ENCODE peak calls at places on chromosomes 3 and 15, in nine cellular contexts. J is transverse colon, R is Peyer's patch, V is body of pancreas, A is uterus, L is adrenal gland, X is breast epithelium, Q is heart left ventricle, U is K562. S is an unnamed sample.

GRCh38 chr3:53030864-53031445 is 14.9 kb downstream of the SFMBT1 start:
- DNase-seq in V (no peak), Q (no peak), J (peak; percentile 48), R (peak; percentile 46), A (no peak), X (no peak), U (no peak), L (no peak), S (no peak)

GRCh38 chr15:40424483-40425115 is 16.2 kb upstream of the BAHD1 start:
- DNase-seq in J (no peak), Q (no peak), X (no peak), U (no peak), A (no peak), V (no peak), L (no peak), R (no peak), S (no peak)

GRCh38 chr3:53045784-53046170 is at the start of gene SFMBT1:
- DNase-seq in A (peak; percentile 57), X (peak; percentile 31), R (peak; percentile 65), L (peak; percentile 75), J (peak; percentile 77), U (peak; percentile 89), Q (peak; percentile 76), V (peak; percentile 71), S (peak; percentile 78)

GRCh38 chr15:42171122-42171521 is 14.7 kb upstream of the PLA2G4F start:
- DNase-seq in R (no peak), U (no peak), Q (no peak), X (no peak), J (no peak), L (no peak), A (no peak), V (no peak), S (no peak)

GRCh38 chr3:72159487-72159886 is 374.5 kb upstream of the PROK2 start:
- DNase-seq in L (no peak), J (no peak), Q (no peak), X (no peak), R (no peak), V (no peak), A (no peak), U (no peak), S (no peak)

GRCh38 chr3:131386429-131386926 is 4.9 kb downstream of the NUDT16 start:
- DNase-seq in V (no peak), A (peak; percentile 57), J (peak; percentile 79), X (peak; percentile 43), Q (peak; percentile 82), L (peak; percentile 42), R (no peak), U (no peak), S (peak; percentile 78)

GRCh38 chr3:59563966-59564365 is 514.1 kb upstream of the CFAP20DC start:
- DNase-seq in V (no peak), U (no peak), R (no peak), A (no peak), J (no peak), L (no peak), Q (no peak), X (no peak), S (no peak)

GRCh38 chr15:60373745-60374144 is 24.0 kb downstream of the ANXA2 start:
- DNase-seq in R (no peak), A (no peak), J (no peak), L (no peak), X (no peak), U (no peak), Q (no peak), V (no peak), S (no peak)

GRCh38 chr3:194346621-194347020 is 4.5 kb downstream of the CPN2 start:
- DNase-seq in X (no peak), A (no peak), U (no peak), J (no peak), R (no peak), L (no peak), Q (no peak), V (no peak), S (no peak)

GRCh38 chr3:21729888-21730459 is 21.0 kb downstream of the ZNF385D start:
- DNase-seq in A (no peak), R (no peak), U (no peak), L (no peak), J (no peak), X (no peak), Q (no peak), V (no peak), S (no peak)

GRCh38 chr3:396293-396692 is 199.7 kb downstream of the CHL1 start:
- DNase-seq in U (no peak), Q (no peak), X (no peak), V (no peak), L (no peak), J (no peak), R (no peak), A (no peak), S (no peak)

GRCh38 chr3:127796045-127796720 is 26.1 kb downstream of the MGLL start:
- DNase-seq in V (no peak), J (no peak), L (no peak), R (no peak), U (no peak), A (no peak), X (no peak), Q (no peak), S (no peak)

GRCh38 chr3:123934250-123934649 is 26.8 kb downstream of the CCDC14 start:
- DNase-seq in A (no peak), Q (no peak), V (no peak), J (no peak), U (no peak), L (no peak), X (no peak), R (no peak), S (no peak)
- H3K36me3 ChIP-seq in A (no peaks in the 10 kb centered on the region), Q (peaks cover 40% of the 10 kb centered on the region), V (no peaks in the 10 kb centered on the region), J (no peaks in the 10 kb centered on the region), U (peaks cover 55% of the 10 kb centered on the region), L (no peaks in the 10 kb centered on the region), X (no peaks in the 10 kb centered on the region), R (no peaks in the 10 kb centered on the region), S (no peaks in the 10 kb centered on the region)

GRCh38 chr3:134463676-134464611 is 21.8 kb downstream of the ANAPC13 start:
- DNase-seq in R (no peak), A (peak; percentile 92), V (peak; percentile 43), U (no peak), L (no peak), J (peak; percentile 58), X (peak; percentile 84), Q (peak; percentile 63), S (no peak)
- TF ChIP-seq POLR2A in R (no peak), A (no peak), V (no peak), U (no peak), L (no peak), J (no peak), X (no peak), Q (no peak), S (no peak)

GRCh38 chr3:129173725-129174124 is 10.0 kb downstream of the CNBP start:
- DNase-seq in R (no peak), X (no peak), J (no peak), Q (no peak), V (no peak), U (no peak), L (no peak), A (no peak), S (no peak)

GRCh38 chr3:129181834-129182233 is 1.9 kb downstream of the CNBP start:
- DNase-seq in V (no peak), A (no peak), J (no peak), Q (no peak), X (no peak), U (no peak), R (no peak), L (no peak), S (no peak)

GRCh38 chr3:129173206-129173605 is 10.5 kb downstream of the CNBP start:
- DNase-seq in X (no peak), A (no peak), L (no peak), U (no peak), Q (no peak), R (no peak), V (no peak), J (no peak), S (no peak)

GRCh38 chr3:129180461-129180860 is 3.2 kb downstream of the CNBP start:
- DNase-seq in U (no peak), A (no peak), R (no peak), J (no peak), L (no peak), Q (no peak), V (no peak), X (no peak), S (no peak)

GRCh38 chr3:129176051-129176450 is 7.6 kb downstream of the CNBP start:
- DNase-seq in J (no peak), Q (no peak), L (no peak), V (no peak), X (no peak), U (no peak), R (no peak), A (no peak), S (no peak)
- H3K36me3 ChIP-seq in J (no peaks in the 10 kb centered on the region), Q (peaks cover 59% of the 10 kb centered on the region), L (peaks cover 32% of the 10 kb centered on the region), V (peaks cover 3% of the 10 kb centered on the region), X (peaks cover 5% of the 10 kb centered on the region), U (peaks cover 92% of the 10 kb centered on the region), R (no peaks in the 10 kb centered on the region), A (no peaks in the 10 kb centered on the region), S (peaks cover 25% of the 10 kb centered on the region)

GRCh38 chr15:69908060-69908459 is 189.7 kb downstream of the TLE3 start:
- DNase-seq in U (no peak), R (no peak), A (no peak), J (no peak), L (no peak), X (no peak), Q (no peak), V (no peak), S (no peak)

GRCh38 chr15:69910511-69910910 is 187.2 kb downstream of the TLE3 start:
- DNase-seq in U (no peak), X (no peak), J (no peak), L (no peak), A (no peak), V (no peak), Q (no peak), R (no peak), S (no peak)

GRCh38 chr15:69909719-69910444 is 187.8 kb downstream of the TLE3 start:
- DNase-seq in X (no peak), A (no peak), V (no peak), R (no peak), J (no peak), L (no peak), U (peak; percentile 63), Q (no peak), S (no peak)

GRCh38 chr15:69906256-69907185 is 191.2 kb downstream of the TLE3 start:
- DNase-seq in A (no peak), X (no peak), Q (no peak), R (no peak), U (no peak), V (no peak), L (no peak), J (no peak), S (no peak)

DNA sequence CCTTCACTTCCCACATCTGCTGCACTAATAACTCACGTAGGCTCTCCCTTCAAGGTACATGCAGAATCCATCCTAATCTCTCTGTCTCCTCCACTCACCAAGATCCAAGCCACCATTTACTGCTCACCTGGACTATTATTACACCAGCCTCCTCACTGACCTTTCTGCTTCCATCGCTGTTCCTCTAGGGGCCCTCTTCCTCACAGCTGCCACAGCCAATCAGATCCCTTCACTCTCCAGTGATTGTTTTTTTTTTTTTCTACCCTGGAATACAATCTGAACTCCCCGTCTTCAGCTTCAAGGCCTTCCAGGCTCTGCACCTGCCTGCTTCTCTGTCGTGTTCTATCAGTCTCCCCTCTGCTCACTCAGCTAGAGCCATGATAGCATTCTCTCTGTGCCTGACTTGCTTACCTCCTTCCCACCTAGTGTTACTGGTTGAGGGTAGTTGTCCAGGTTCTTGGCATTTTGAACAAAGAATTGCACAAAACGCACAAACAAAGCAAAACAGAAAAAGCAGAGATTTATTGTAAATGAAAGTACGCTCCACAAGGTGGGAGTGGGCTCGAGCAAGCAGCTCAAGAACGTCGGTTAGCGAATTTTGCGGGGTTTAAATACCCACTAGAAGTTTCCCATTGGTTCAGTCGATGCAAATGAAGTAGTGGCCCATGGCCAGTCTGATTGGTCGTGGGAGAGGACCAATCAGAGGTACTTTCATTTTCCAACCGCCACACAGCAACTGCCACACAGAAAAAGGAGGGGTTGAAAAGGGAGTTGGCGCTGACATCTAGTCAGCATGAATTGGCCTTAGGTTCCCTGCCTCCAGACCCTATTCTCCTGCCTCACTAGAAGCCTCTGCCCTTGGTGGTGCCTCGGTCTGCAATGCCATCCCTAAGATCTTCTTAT is 188.9 kb downstream of the TLE3 start:
- DNase-seq in Q (no peak), R (no peak), U (peak; percentile 15), V (no peak), L (no peak), X (no peak), A (no peak), J (no peak), S (no peak)
- TF ChIP-seq POLR2A in Q (no peak), R (no peak), U (no peak), V (no peak), L (no peak), X (no peak), A (no peak), J (no peak), S (no peak)